ENCODE peak calls at places on chromosomes 7 and 10, in five cellular contexts. F is activated CD4-positive, alpha-beta memory T cell treated with anti-CD3 and anti-CD28 coated beads for 36 hours; S is endothelial cell; B is activated T-cell treated with anti-CD3 and anti-CD28 coated beads for 48 hours; E is left lobe of liver. K is an unnamed sample.
A peak's percentile ranks its signal among the peaks of the same experiment; 100 is the strongest.

GRCh38 chr10:104253576-104254410 is 899 bp upstream of the GSTO1 start:
- DNase-seq in B (no peak), E (no peak), S (no peak), F (no peak), K (no peak)

GRCh38 chr10:63414481-63415260 is 51.1 kb downstream of the JMJD1C start:
- DNase-seq in F (no peak), E (no peak), S (no peak), B (no peak), K (no peak)

GRCh38 chr7:154682003-154682402 is 320.9 kb downstream of the PAXIP1 start:
- DNase-seq in E (no peak), B (no peak), S (no peak), F (no peak), K (no peak)

GRCh38 chr10:72695496-72695895 is 3.6 kb downstream of the MCU start:
- DNase-seq in S (no peak), E (no peak), F (no peak), B (no peak), K (no peak)

GRCh38 chr10:71244638-71245419 is 32.5 kb downstream of the UNC5B start:
- DNase-seq in E (no peak), S (no peak), B (no peak), F (no peak), K (peak; percentile 88)

GRCh38 chr10:127376071-127376470 is 173.0 kb upstream of the NPS start:
- DNase-seq in S (no peak), E (no peak), F (no peak), B (no peak), K (no peak)

GRCh38 chr10:122307669-122308486 is 36.8 kb downstream of the BTBD16 start:
- DNase-seq in E (no peak), S (no peak), F (no peak), B (no peak), K (peak; percentile 94)

GRCh38 chr10:97849491-97850402 is at the start of gene GOLGA7B:
- DNase-seq in E (no peak), B (peak; percentile 50), F (peak; percentile 68), S (peak; percentile 78), K (peak; percentile 50)

GRCh38 chr7:104767826-104768536 is 246.0 kb upstream of the KMT2E start:
- DNase-seq in F (no peak), E (no peak), S (no peak), B (no peak), K (no peak)

GRCh38 chr10:34739915-34740314 is 75.2 kb downstream of the PARD3 start:
- DNase-seq in S (peak; percentile 45), F (no peak), B (no peak), E (no peak), K (peak; percentile 64)

GRCh38 chr7:6423942-6424701 is 23.6 kb downstream of the DAGLB start:
- DNase-seq in F (no peak), B (no peak), S (no peak), E (no peak), K (peak; percentile 34)

K was measured in AG08395.